ENCODE peak calls at places on chromosomes 2 and 18, in five cellular contexts. O, D, B, N and K are unnamed samples.

GRCh38 chr18:6920099-6920955 is 190.8 kb downstream of the ARHGAP28 start:
- DNase-seq in D (peak), O (peak), B (peak), N (peak), K (peak)

GRCh38 chr2:172613035-172613434 is 57.1 kb downstream of the PDK1 start:
- DNase-seq in N (no peak), D (peak), B (no peak), O (no peak), K (no peak)

GRCh38 chr18:3055861-3056260 is 42.9 kb upstream of the LPIN2 start:
- DNase-seq in D (peak), O (peak), N (no peak), B (no peak), K (no peak)

GRCh38 chr2:163698857-163699256 is 37.0 kb downstream of the FIGN start:
- DNase-seq in D (no peak), O (peak), N (no peak), B (no peak), K (peak)

GRCh38 chr2:239381709-239382134 is 19.1 kb downstream of the HDAC4 start:
- DNase-seq in O (no peak), N (peak), B (no peak), D (no peak), K (no peak)

GRCh38 chr2:240259201-240259923 is 118.9 kb upstream of the OTOS start:
- DNase-seq in O (no peak), D (no peak), B (peak), N (peak), K (no peak)

GRCh38 chr2:138219961-138220360 is 255.7 kb downstream of the HNMT start:
- DNase-seq in B (no peak), O (peak), N (no peak), D (no peak), K (no peak)

GRCh38 chr2:33123216-33123615 is 176.5 kb downstream of the LTBP1 start:
- DNase-seq in D (peak), B (no peak), O (peak), N (no peak), K (peak)

GRCh38 chr2:88671786-88672427 is 19.6 kb upstream of the RPIA start:
- DNase-seq in B (no peak), N (no peak), O (peak), D (peak), K (peak)

GRCh38 chr2:101823347-101823791 is 125.9 kb downstream of the MAP4K4 start:
- DNase-seq in D (peak), O (peak), B (peak), N (peak), K (peak)

GRCh38 chr2:146927080-146927714 is 917.6 kb upstream of the ACVR2A start:
- DNase-seq in D (peak), O (peak), B (peak), N (peak), K (peak)

GRCh38 chr18:43159091-43159490 is 43.6 kb upstream of the RIT2 start:
- DNase-seq in D (no peak), O (peak), B (no peak), N (peak), K (peak)

GRCh38 chr2:39139511-39140237 is 18.8 kb upstream of the SOS1 start:
- DNase-seq in N (no peak), D (no peak), O (no peak), B (no peak), K (no peak)

GRCh38 chr2:205660521-205661124 is 21.7 kb upstream of the NRP2 start:
- DNase-seq in O (peak), B (no peak), D (peak), N (no peak), K (peak)

GRCh38 chr2:71934320-71934593 is 213.4 kb downstream of the CYP26B1 start:
- DNase-seq in N (no peak), D (no peak), B (no peak), O (no peak), K (no peak)

GRCh38 chr18:57908092-57908491 is 105.0 kb upstream of the ATP8B1 start:
- DNase-seq in B (no peak), N (no peak), O (no peak), D (no peak), K (no peak)

GRCh38 chr2:29329899-29330298 is 214.7 kb downstream of the CLIP4 start:
- DNase-seq in B (no peak), N (no peak), O (no peak), D (no peak), K (no peak)

GRCh38 chr18:9092665-9093064 is 9.8 kb upstream of the NDUFV2 start:
- DNase-seq in B (no peak), O (peak), N (no peak), D (no peak), K (no peak)

DNA sequence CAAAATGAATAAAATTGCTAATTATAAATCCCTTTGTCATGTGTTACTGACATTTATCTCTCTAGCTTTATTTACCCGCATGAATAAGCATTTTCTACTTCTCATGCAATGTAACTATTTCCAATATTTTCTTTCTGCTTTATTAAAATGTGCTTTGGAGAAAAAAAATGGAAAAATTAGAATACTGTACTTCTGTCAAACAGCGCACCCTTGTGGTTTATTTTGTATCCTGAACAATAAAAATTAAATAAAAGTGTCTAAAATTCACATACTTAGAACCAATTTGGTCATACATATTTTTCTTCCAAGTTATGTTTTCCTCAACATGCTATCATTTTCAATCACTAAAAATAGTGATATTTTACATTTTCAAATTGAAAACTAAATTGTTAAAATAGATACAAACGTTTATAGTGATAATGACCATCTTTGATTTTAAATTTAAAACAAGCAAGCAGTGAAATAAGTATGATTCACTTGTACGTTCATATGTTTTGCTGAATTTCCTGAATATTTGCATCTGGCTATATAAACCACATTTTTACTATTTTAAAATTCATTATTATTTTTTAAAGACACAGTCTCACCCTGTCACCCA is 95.8 kb upstream of the GRB14 start:
- DNase-seq in B (no peak), D (peak), O (peak), N (no peak), K (peak)
- TF ChIP-seq CTCF in B (peak), D (peak), O (peak), N (peak), K (peak)

GRCh38 chr2:237865623-237866041 is 6.2 kb downstream of the RAMP1 start:
- DNase-seq in N (no peak), B (no peak), D (no peak), O (no peak), K (no peak)
- H3K4me3 ChIP-seq in N (no peak), B (no peak), D (no peak), O (no peak), K (no peak)

DNA sequence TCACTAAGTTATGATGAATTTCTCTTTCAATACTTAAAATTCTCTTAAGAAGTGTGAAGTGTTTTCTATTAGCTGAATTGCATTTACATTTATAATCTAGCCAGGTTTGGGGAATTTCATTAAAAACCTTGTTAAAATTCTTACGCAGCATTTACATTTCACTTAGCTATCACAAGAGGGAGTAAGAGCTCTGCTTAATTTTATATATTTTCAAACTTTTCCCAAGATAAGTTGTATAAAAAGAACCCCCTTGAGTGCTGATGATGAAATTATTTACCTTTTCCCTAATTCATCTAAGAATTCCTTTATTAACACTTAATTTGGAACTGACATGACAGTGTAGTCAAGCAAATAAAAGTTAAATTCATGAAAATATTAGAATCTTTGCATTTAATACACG is 54.2 kb upstream of the ZSWIM2 start:
- DNase-seq in B (no peak), O (peak), D (no peak), N (no peak), K (peak)
- TF ChIP-seq CTCF in B (no peak), O (peak), D (peak), N (no peak), K (peak)

DNA sequence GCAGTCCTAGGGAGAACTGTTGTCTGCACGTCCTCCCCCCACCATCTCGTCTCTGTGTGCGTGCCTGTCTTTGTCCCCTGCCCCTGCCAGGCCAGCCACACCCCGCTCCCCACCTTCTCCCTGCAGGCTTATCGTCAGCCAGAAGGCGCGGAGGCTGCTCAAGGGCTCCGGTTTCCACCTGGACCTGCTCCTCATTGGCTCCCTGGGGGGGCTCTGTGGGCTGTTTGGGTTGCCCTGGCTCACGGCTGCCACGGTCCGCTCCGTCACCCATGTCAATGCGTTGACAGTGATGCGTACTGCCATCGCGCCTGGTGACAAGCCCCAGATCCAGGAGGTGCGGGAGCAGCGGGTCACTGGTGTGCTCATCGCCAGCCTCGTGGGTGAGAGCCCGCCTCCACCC is 11.9 kb downstream of the SLC4A3 start:
- DNase-seq in O (no peak), B (peak), D (no peak), N (no peak), K (no peak)
- H3K4me3 ChIP-seq in O (no peak), B (no peak), D (no peak), N (no peak), K (no peak)

GRCh38 chr2:99066602-99067001 is 74.9 kb upstream of the C2orf15 start:
- DNase-seq in O (peak), D (peak), N (peak), B (no peak), K (peak)
- TF ChIP-seq CTCF in O (peak), D (peak), N (no peak), B (no peak), K (peak)

GRCh38 chr2:217418544-217418943 is 558.7 kb upstream of the TNP1 start:
- DNase-seq in D (no peak), B (no peak), N (no peak), O (no peak), K (no peak)
- H3K4me3 ChIP-seq in D (no peak), B (no peak), N (no peak), O (no peak), K (no peak)

DNA sequence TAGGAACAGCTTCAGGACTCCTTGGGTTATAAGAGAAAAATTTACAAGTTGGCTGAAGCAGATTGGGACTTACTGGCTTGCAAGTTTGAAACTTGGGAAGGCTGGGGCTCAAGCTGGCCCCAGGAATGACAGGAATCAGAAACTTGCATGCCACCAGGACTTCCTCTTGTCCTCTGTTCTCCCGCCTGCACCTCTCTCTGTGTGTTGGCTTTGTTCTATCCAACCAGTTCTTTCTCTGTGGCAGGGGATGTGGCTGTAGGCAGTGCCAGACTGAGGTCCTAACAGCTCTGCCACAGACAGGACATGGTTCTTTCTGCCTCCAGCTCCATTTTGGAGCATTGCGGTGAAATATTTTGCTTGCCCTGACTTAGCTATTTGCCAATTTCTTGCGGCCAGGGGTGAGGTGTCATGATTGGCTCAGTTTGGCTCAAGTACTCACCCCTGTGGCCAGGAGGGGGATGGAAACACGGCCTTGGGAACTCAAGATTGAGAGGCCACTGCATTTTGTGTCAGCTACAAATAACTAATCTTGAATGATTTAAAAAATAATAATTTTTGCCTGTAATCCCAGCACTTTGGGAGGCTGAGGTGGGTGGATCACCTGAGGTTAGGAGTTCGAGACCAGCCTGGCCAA is 48.9 kb downstream of the MEP1B start:
- DNase-seq in D (no peak), B (no peak), O (no peak), N (no peak), K (no peak)
- TF ChIP-seq CTCF in D (no peak), B (no peak), O (no peak), N (no peak), K (no peak)

GRCh38 chr2:118223487-118224136 is 135.3 kb downstream of the INSIG2 start:
- DNase-seq in B (no peak), N (no peak), D (no peak), O (no peak), K (peak)
- H3K4me3 ChIP-seq in B (peak), N (peak), D (peak), O (peak), K (peak)